ENCODE peak calls at places on chromosome 10, in nine cellular contexts. I is heart left ventricle, B is ovary, J is right lobe of liver, X is HepG2, Y is Peyer's patch, S is NB4, E is endothelial cell of umbilical vein, N is transverse colon. O is an unnamed sample.

GRCh38 chr10:77738496-77739158 is 101.0 kb upstream of the KCNMA1 start:
- DNase-seq in I (no peak), B (no peak), J (no peak), X (no peak), Y (no peak), S (no peak), E (peak), N (no peak), O (no peak)

GRCh38 chr10:44004913-44005787 is 356.5 kb upstream of the ZNF32 start:
- DNase-seq in I (no peak), B (no peak), J (no peak), X (no peak), Y (no peak), S (no peak), E (no peak), N (no peak), O (no peak)

GRCh38 chr10:131900350-131901152 is at the start of gene PPP2R2D:
- DNase-seq in I (peak), B (peak), J (peak), X (peak), Y (peak), S (peak), E (peak), N (peak), O (peak)

GRCh38 chr10:110446954-110447608 is 50.6 kb upstream of the DUSP5 start:
- DNase-seq in I (no peak), B (no peak), J (peak), X (no peak), Y (no peak), S (peak), E (peak), N (no peak), O (no peak)

GRCh38 chr10:29600067-29600466 is 34.7 kb downstream of the SVIL start:
- DNase-seq in I (no peak), B (no peak), J (no peak), X (no peak), Y (no peak), S (no peak), E (no peak), N (no peak), O (no peak)

GRCh38 chr10:120459185-120459584 is 2.2 kb downstream of the PLPP4 start:
- DNase-seq in I (no peak), B (no peak), J (no peak), X (no peak), Y (no peak), S (no peak), E (no peak), N (no peak), O (peak)

GRCh38 chr10:95394161-95394880 is 103.5 kb upstream of the PDLIM1 start:
- DNase-seq in I (no peak), B (no peak), J (no peak), X (peak), Y (no peak), S (no peak), E (no peak), N (no peak), O (peak)

GRCh38 chr10:14570800-14571199 is 203.9 kb downstream of the FAM107B start:
- DNase-seq in I (no peak), B (no peak), J (no peak), X (no peak), Y (no peak), S (no peak), E (no peak), N (no peak), O (no peak)

GRCh38 chr10:48658243-48658888 is 26.3 kb upstream of the WDFY4 start:
- DNase-seq in I (peak), B (peak), J (peak), X (peak), Y (peak), S (peak), E (peak), N (peak), O (peak)

GRCh38 chr10:116444527-116445142 is 17.0 kb downstream of the PNLIPRP3 start:
- DNase-seq in I (no peak), B (no peak), J (no peak), X (peak), Y (no peak), S (peak), E (peak), N (no peak), O (peak)

GRCh38 chr10:29344073-29344820 is 55.4 kb downstream of the LYZL1 start:
- DNase-seq in I (no peak), B (no peak), J (no peak), X (no peak), Y (no peak), S (no peak), E (peak), N (no peak), O (no peak)

GRCh38 chr10:32005050-32005449 is 51.2 kb downstream of the KIF5B start:
- DNase-seq in I (no peak), B (no peak), J (no peak), X (peak), Y (no peak), S (peak), E (peak), N (peak), O (peak)

GRCh38 chr10:128221128-128221527 is 94.9 kb upstream of the MKI67 start:
- DNase-seq in I (no peak), B (no peak), J (no peak), X (no peak), Y (no peak), S (no peak), E (no peak), N (no peak), O (no peak)

GRCh38 chr10:71075759-71076472 is 136.5 kb upstream of the UNC5B start:
- DNase-seq in I (no peak), B (no peak), J (peak), X (no peak), Y (peak), S (no peak), E (no peak), N (peak), O (no peak)

GRCh38 chr10:99556225-99556523 is 23.4 kb downstream of the NKX2-3 start:
- DNase-seq in I (no peak), B (no peak), J (no peak), X (no peak), Y (no peak), S (no peak), E (no peak), N (no peak), O (no peak)

DNA sequence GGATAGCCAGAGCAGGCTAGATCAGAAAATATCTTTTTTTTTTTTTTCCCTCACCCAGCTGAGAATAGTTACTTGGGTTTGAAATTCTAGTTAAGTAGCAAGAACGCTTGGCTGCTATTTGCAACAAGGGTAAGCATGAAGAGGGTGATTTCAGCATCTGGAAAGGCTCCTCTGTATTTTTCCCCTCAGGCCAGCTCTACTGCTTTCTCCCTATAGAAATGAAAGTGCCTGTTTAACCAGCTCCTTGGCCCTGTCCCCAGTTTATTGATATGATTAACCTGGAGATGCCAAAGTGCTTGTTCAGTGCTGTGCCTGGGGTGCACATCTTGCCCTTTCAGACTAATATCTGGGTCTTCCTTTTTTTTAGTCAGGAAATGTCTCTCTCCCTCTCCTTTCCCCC is 37.1 kb downstream of the AP3M1 start:
- DNase-seq in I (no peak), B (no peak), J (no peak), X (no peak), Y (no peak), S (no peak), E (no peak), N (no peak), O (no peak)
- TF ChIP-seq POLR2A in I (no peak), B (no peak), J (no peak), X (no peak), Y (no peak), S (no peak), E (no peak), N (no peak), O (no peak)

DNA sequence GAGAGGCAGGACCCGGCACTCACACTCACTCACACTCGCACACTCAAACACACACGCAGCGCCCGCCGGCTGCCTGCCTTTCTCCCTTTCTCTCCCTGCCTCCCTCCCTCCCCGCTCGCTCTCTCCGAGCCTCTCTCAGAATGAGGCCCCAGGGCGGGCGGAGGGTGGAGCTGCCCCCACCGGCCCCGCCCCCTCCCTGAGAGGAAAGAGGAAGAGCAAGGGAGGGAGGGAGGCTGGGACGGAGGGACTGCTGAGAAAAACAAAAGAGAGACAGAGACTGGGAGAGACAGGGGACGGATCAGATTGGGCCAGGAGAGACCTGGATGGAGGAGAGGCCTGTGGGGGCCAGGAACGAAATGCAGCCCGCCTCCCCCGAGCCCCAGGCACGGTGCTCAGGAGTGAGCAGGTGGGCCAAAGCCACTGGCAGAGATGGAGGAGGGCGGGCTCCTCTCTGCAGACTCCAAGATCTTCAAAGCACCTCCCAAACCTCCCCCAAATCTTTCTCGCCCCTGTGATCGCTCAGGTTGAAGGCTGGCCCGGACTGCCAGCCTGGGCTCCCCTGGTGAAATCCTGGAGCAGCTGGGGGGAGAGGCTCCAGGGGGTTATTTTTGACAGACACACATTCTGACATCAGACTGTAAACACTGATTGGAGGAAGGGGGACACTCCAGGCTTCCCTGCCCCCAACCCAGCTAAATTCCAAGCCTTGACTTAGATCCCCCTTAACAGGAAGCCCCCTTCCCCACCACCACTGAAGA is 5.1 kb downstream of the LDB1 start:
- DNase-seq in I (peak), B (peak), J (peak), X (peak), Y (peak), S (peak), E (peak), N (peak), O (peak)
- TF ChIP-seq POLR2A in I (peak), B (peak), J (peak), X (peak), Y (peak), S (peak), E (peak), N (peak), O (peak)

GRCh38 chr10:73746721-73747120 is 2.5 kb downstream of the SEC24C start:
- DNase-seq in I (no peak), B (no peak), J (no peak), X (no peak), Y (no peak), S (no peak), E (no peak), N (no peak), O (no peak)

GRCh38 chr10:73744690-73744994 is 470 bp downstream of the SEC24C start:
- DNase-seq in I (peak), B (no peak), J (no peak), X (peak), Y (no peak), S (peak), E (no peak), N (peak), O (peak)

GRCh38 chr10:73742454-73742734 is 1.8 kb upstream of the SEC24C start:
- DNase-seq in I (no peak), B (no peak), J (no peak), X (no peak), Y (no peak), S (no peak), E (no peak), N (no peak), O (no peak)

GRCh38 chr10:73743327-73743904 is 756 bp upstream of the SEC24C start:
- DNase-seq in I (no peak), B (no peak), J (no peak), X (no peak), Y (no peak), S (no peak), E (no peak), N (no peak), O (no peak)

DNA sequence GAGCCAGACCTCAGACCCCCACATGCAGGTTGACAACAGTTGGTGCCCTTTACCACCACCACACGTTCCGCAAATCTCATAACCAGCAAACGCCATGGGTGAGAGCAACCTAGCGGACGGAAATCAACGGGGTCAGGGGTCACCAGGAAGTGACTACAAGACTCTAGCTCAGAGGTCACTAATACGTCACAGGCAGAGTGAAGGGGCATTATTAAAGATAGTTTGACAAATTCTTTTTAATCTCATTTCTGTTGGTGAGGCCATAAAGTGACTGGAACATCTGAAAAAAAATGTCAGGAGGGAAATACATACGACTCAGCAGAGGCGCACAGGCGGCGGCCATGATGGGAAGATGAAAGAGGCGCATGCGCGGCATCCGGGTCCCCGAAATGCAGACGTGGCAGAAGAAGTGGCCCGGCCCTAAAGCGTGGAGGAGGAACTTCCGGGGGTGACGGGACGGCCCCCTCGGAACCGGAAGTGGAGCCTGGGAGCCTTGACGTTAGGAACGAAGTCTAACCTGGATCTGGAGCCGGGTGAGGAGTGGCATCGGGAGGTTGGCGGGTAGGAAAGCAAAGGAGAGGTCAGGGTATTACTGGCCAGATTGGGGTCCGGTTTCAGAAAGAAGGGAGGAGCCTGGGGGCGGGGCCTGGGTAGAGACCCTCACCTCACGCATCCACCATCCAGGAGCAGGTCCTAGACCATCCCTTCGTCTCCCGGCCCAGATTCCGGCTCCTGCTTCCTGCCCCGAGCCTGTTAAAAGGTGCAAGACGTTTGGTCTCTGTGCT is at the start of gene SEC24C:
- DNase-seq in I (peak), B (peak), J (peak), X (peak), Y (peak), S (peak), E (peak), N (peak), O (peak)
- TF ChIP-seq POLR2A in I (peak), B (peak), J (peak), X (peak), Y (peak), S (peak), E (peak), N (peak), O (peak)

GRCh38 chr10:33335800-33336605 is 1.5 kb upstream of the NRP1 start:
- DNase-seq in I (peak), B (peak), J (peak), X (no peak), Y (peak), S (peak), E (peak), N (peak), O (no peak)
- TF ChIP-seq POLR2A in I (peak), B (peak), J (peak), X (no peak), Y (peak), S (no peak), E (no peak), N (peak), O (no peak)

GRCh38 chr10:11178606-11179221 is 161.0 kb downstream of the CELF2 start:
- DNase-seq in I (peak), B (peak), J (no peak), X (no peak), Y (no peak), S (peak), E (peak), N (peak), O (peak)

GRCh38 chr10:11181996-11182395 is 164.3 kb downstream of the CELF2 start:
- DNase-seq in I (peak), B (peak), J (no peak), X (no peak), Y (no peak), S (no peak), E (no peak), N (no peak), O (no peak)

GRCh38 chr10:11177926-11178453 is 160.3 kb downstream of the CELF2 start:
- DNase-seq in I (peak), B (no peak), J (no peak), X (no peak), Y (no peak), S (peak), E (no peak), N (peak), O (no peak)

GRCh38 chr10:11179231-11180105 is 161.8 kb downstream of the CELF2 start:
- DNase-seq in I (no peak), B (no peak), J (no peak), X (no peak), Y (no peak), S (peak), E (no peak), N (no peak), O (no peak)

GRCh38 chr10:11180228-11180627 is 162.6 kb downstream of the CELF2 start:
- DNase-seq in I (peak), B (no peak), J (no peak), X (no peak), Y (no peak), S (peak), E (no peak), N (peak), O (peak)
- TF ChIP-seq POLR2A in I (no peak), B (no peak), J (no peak), X (no peak), Y (no peak), S (peak), E (no peak), N (no peak), O (peak)

DNA sequence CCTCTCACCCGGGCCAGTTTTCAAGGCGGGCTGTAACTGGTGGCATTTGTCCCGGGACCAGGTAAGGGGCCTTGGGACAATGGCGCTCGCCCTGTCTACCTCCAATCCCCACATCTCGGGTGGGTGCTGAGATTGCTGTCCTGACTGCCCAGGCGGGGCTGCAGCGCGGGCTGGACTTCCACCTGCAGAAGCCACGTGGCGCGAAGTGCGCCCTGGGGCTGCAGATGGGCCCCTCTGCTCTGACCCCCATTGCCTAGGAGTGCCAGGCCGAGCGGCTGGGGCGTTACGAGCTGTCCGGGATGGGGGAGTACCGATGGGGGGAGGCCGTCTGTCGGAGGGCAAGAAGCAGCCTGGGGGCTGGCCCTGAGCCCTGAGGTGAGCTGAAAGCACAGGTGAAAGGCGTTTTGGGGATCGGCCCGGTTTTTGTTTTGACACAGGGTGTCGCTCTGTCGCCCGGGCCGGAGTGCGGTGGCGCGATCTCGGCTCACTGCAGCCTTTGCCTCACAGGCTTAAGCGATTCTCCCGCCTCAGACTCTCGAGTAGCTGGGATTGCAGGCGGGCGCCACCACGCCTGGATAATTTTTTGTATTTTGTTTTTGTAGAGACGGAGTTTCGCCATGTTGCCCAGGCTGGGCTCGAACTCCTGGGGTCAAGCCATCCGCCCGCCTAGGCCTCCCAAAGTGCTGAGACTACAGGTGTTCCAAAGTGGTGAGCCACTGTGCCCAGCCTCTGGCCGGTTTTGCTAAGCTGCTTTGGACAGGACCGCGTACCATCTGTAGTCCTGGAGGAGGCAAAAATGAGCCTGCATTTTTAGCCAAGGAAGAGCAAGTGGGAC is at the start of gene SFXN2:
- DNase-seq in I (peak), B (no peak), J (peak), X (no peak), Y (no peak), S (peak), E (no peak), N (peak), O (peak)
- TF ChIP-seq POLR2A in I (no peak), B (no peak), J (peak), X (peak), Y (peak), S (peak), E (no peak), N (peak), O (peak)

DNA sequence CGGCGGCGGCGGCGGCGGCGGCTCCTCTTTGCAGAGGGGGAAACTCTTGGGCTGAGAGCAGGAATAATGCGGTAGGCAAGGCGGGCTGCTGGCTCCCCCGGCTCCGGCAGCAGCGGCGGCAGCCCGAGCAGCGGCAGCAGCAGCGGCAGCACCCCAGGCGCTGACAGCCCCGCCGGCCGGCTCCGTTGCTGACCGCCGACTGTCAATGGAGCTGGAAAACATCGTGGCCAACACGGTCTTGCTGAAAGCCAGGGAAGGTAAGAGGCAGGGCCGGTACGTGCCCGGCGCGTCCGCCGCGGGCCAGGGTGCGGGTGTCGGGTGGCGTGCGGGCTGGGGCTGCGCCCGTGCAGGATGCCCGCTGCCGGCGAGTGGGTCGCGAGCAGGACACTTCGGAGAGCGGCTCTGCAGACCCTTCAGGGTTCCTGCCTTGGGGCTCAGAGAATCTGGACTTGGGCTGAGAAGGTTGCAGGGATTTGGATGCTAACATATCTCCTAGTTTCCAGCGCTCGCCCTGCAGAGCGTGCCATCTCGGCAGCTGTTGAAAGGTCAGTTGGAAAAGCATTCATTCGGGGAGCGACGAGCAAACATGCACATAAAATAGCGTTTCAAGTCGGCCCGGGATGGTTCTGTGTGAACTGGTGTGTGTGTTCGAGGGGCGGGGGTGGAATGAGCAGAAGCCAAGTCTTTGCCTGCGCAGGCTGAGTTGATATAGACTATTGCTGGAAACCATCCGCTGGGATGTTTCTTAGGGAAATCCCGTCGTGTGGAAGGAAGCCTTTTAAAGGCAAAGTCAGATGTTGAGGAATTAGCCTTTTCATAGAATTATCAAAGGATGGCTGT is 562 bp downstream of the GRK5 start:
- DNase-seq in I (peak), B (peak), J (peak), X (peak), Y (no peak), S (peak), E (peak), N (peak), O (peak)
- TF ChIP-seq POLR2A in I (no peak), B (no peak), J (no peak), X (no peak), Y (no peak), S (no peak), E (peak), N (no peak), O (no peak)